ENCODE peak calls at places on chromosomes 7 and 10, in six cellular contexts. G is mammary epithelial cell; Z is vagina; V is stimulated activated CD4-positive, alpha-beta T cell treated with anti-CD3 and anti-CD28 coated beads, Interleukin-1b, Interleukin-23, amount 100 ng/mL, for 1 hour; M is CD8-positive, alpha-beta T cell; P is esophagus muscularis mucosa. T is an unnamed sample.

GRCh38 chr10:17250736-17251135 is 22.7 kb downstream of the VIM start:
- DNase-seq in G (no peak), Z (no peak), V (no peak), M (no peak), P (no peak), T (no peak)

GRCh38 chr10:69629897-69630650 is at the start of gene FAM241B:
- DNase-seq in G (peak), Z (peak), V (peak), M (peak), P (peak), T (peak)

GRCh38 chr10:71046747-71047146 is 158.4 kb upstream of the PCBD1 start:
- DNase-seq in G (no peak), Z (no peak), V (no peak), M (no peak), P (no peak), T (no peak)

GRCh38 chr7:55439627-55440026 is 74.5 kb downstream of the LANCL2 start:
- DNase-seq in G (peak), Z (peak), V (no peak), M (no peak), P (no peak), T (no peak)

GRCh38 chr7:69847921-69848612 is 249.8 kb downstream of the AUTS2 start:
- DNase-seq in G (no peak), Z (no peak), V (no peak), M (no peak), P (no peak), T (no peak)

GRCh38 chr10:117860823-117861222 is 185.9 kb downstream of the RAB11FIP2 start:
- DNase-seq in G (no peak), Z (no peak), V (no peak), M (no peak), P (no peak), T (no peak)

GRCh38 chr10:31000867-31001266 is 30.8 kb downstream of the ZNF438 start:
- DNase-seq in G (no peak), Z (no peak), V (no peak), M (no peak), P (no peak), T (no peak)

GRCh38 chr7:105943486-105943885 is 19.6 kb upstream of the CDHR3 start:
- DNase-seq in G (no peak), Z (no peak), V (no peak), M (no peak), P (no peak), T (no peak)

GRCh38 chr10:114100848-114101741 is 57.4 kb downstream of the ADRB1 start:
- DNase-seq in G (no peak), Z (no peak), V (no peak), M (no peak), P (no peak), T (no peak)

GRCh38 chr7:82740246-82740848 is 296.8 kb upstream of the CACNA2D1 start:
- DNase-seq in G (peak), Z (no peak), V (no peak), M (no peak), P (no peak), T (no peak)

GRCh38 chr10:69684020-69684980 is 54.3 kb downstream of the FAM241B start:
- DNase-seq in G (peak), Z (no peak), V (no peak), M (no peak), P (no peak), T (no peak)

GRCh38 chr7:155752756-155753445 is 59.4 kb downstream of the SHH start:
- DNase-seq in G (no peak), Z (no peak), V (no peak), M (no peak), P (no peak), T (no peak)

GRCh38 chr10:23892296-23892695 is 316.6 kb upstream of the KIAA1217 start:
- DNase-seq in G (peak), Z (no peak), V (no peak), M (no peak), P (no peak), T (no peak)

GRCh38 chr7:102152672-102153585 is 133.7 kb upstream of the SH2B2 start:
- DNase-seq in G (peak), Z (no peak), V (no peak), M (no peak), P (no peak), T (no peak)

T was measured in CD4-positive, alpha-beta memory T cell.